ENCODE peak calls at places on chromosome 11, in five cellular contexts. V is colonic mucosa; S is CD8-positive, alpha-beta T cell; H is A673; I is heart right ventricle. M is an unnamed sample. For H3K4me1, the result is how much of the 10 kb centered on the place peaks cover.

GRCh38 chr11:13221722-13222121 is 55.9 kb upstream of the BMAL1 start:
- DNase-seq in V (no peak), S (no peak), H (peak), I (no peak), M (no peak)

GRCh38 chr11:65651589-65652510 is 10.9 kb downstream of the RELA start:
- DNase-seq in V (peak), S (no peak), H (no peak), I (no peak), M (peak)

GRCh38 chr11:94493146-94493442 is 550 bp downstream of the MRE11 start:
- DNase-seq in V (no peak), S (no peak), H (no peak), I (no peak), M (no peak)

GRCh38 chr11:64697663-64698375 is 25.2 kb downstream of the NRXN2 start:
- DNase-seq in V (no peak), S (no peak), H (no peak), I (no peak), M (no peak)

GRCh38 chr11:18633256-18634139 is 644 bp downstream of the SPTY2D1 start:
- DNase-seq in V (peak), S (no peak), H (peak), I (no peak), M (no peak)

GRCh38 chr11:13868710-13869403 is 93.7 kb upstream of the SPON1 start:
- DNase-seq in V (no peak), S (no peak), H (no peak), I (no peak), M (no peak)

GRCh38 chr11:111688028-111688427 is 78.2 kb downstream of the PPP2R1B start:
- DNase-seq in V (no peak), S (no peak), H (no peak), I (no peak), M (no peak)

GRCh38 chr11:110093407-110094297 is 460 bp downstream of the ZC3H12C start:
- DNase-seq in V (peak), S (no peak), H (peak), I (peak), M (peak)

GRCh38 chr11:120649316-120649715 is 137.8 kb downstream of the GRIK4 start:
- DNase-seq in V (no peak), S (no peak), H (no peak), I (no peak), M (no peak)

GRCh38 chr11:8512547-8512946 is 81.5 kb downstream of the STK33 start:
- DNase-seq in V (no peak), S (no peak), H (no peak), I (no peak), M (no peak)

GRCh38 chr11:93843906-93844305 is 6.5 kb downstream of the VSTM5 start:
- DNase-seq in V (no peak), S (no peak), H (no peak), I (no peak), M (no peak)

GRCh38 chr11:110463153-110463552 is 33.4 kb downstream of the FDX1 start:
- DNase-seq in V (peak), S (no peak), H (peak), I (peak), M (peak)

GRCh38 chr11:69109101-69109500 is 46.6 kb upstream of the SMIM38 start:
- DNase-seq in V (no peak), S (no peak), H (no peak), I (no peak), M (no peak)

GRCh38 chr11:130441726-130442125 is 6.7 kb upstream of the ADAMTS15 start:
- DNase-seq in V (no peak), S (no peak), H (no peak), I (no peak), M (no peak)

GRCh38 chr11:130442728-130443127 is 5.7 kb upstream of the ADAMTS15 start:
- DNase-seq in V (no peak), S (no peak), H (no peak), I (no peak), M (no peak)

GRCh38 chr11:130437848-130438247 is 9.4 kb upstream of the ADAMTS8 start:
- DNase-seq in V (no peak), S (no peak), H (no peak), I (no peak), M (no peak)

GRCh38 chr11:130439160-130439519 is 9.3 kb upstream of the ADAMTS15 start:
- DNase-seq in V (no peak), S (no peak), H (no peak), I (no peak), M (no peak)

DNA sequence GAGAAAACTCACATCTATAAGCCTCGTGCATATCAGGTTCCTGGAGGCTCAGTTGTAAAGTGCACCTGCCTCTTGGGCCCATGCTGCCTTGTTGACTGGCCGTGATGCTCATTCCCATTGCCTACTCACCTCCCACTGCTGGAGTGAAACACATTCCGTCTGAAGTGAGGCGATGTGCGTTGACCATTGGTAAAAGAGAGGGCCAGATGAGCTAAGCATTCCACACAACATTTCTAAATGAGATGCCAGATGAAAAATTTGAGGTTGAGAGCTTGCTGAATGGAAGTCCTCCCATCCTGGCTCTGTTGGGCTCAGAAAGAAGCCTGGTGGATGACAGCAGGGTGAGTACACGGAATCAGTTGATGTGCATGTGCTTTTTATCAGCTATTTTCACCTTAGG is 8.6 kb upstream of the ADAMTS15 start:
- DNase-seq in V (no peak), S (no peak), H (no peak), I (no peak), M (no peak)
- H3K4me3 ChIP-seq in V (no peak), S (no peak), H (no peak), I (no peak), M (no peak)

GRCh38 chr11:128551641-128552335 is 35.6 kb downstream of the ETS1 start:
- DNase-seq in V (no peak), S (no peak), H (no peak), I (no peak), M (no peak)

GRCh38 chr11:128550967-128551522 is 36.3 kb downstream of the ETS1 start:
- DNase-seq in V (no peak), S (no peak), H (no peak), I (no peak), M (no peak)

GRCh38 chr11:128548655-128549255 is 38.6 kb downstream of the ETS1 start:
- DNase-seq in V (peak), S (no peak), H (no peak), I (peak), M (peak)

GRCh38 chr11:128549256-128549944 is 38.0 kb downstream of the ETS1 start:
- DNase-seq in V (no peak), S (no peak), H (no peak), I (peak), M (no peak)

DNA sequence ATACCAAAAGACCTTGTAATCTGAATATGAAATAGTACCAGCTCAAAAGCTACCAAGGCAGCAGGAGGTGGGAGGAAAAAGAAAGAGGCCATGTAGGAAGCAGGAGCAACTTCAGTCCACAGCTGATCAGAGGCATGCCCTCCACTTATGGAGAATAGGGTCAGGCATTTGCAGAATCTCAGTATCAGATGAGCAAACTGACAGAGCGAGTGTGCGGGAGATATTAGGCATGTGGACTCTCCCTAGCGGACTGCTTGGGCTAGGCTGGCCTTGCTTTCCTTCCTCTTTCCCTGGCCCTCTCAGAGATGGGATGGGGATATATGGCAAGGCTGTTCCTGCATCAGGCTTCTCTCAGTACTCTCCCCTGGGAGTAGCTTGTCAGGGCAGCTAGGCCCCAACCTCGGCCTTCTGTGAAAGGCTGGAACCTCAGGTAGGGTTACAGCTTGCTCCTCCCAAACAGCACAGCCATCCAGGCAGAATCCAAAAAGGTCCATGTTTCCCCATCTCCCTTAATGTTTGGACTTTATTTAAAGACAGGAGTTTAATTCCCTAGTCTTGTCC is 37.0 kb downstream of the ETS1 start:
- DNase-seq in V (no peak), S (no peak), H (no peak), I (no peak), M (no peak)
- H3K4me1 ChIP-seq in V (under half), S (half or more), H (under half), I (under half), M (under half)

GRCh38 chr11:71190551-71190950 is 61.8 kb downstream of the SHANK2 start:
- DNase-seq in V (no peak), S (no peak), H (no peak), I (no peak), M (no peak)

GRCh38 chr11:71194702-71195101 is 57.7 kb downstream of the SHANK2 start:
- DNase-seq in V (peak), S (no peak), H (no peak), I (no peak), M (no peak)

GRCh38 chr11:71191201-71191600 is 61.2 kb downstream of the SHANK2 start:
- DNase-seq in V (no peak), S (no peak), H (no peak), I (no peak), M (no peak)

GRCh38 chr11:71193431-71193830 is 58.9 kb downstream of the SHANK2 start:
- DNase-seq in V (no peak), S (no peak), H (no peak), I (no peak), M (no peak)

GRCh38 chr11:71192629-71193028 is 59.7 kb downstream of the SHANK2 start:
- DNase-seq in V (no peak), S (no peak), H (no peak), I (no peak), M (no peak)
- TF ChIP-seq CTCF in V (no peak), S (no peak), H (no peak), I (no peak), M (no peak)

GRCh38 chr11:132941761-132942160 is 590.5 kb downstream of the OPCML start:
- DNase-seq in V (no peak), S (no peak), H (peak), I (no peak), M (no peak)

GRCh38 chr11:132942611-132943324 is 589.5 kb downstream of the OPCML start:
- DNase-seq in V (no peak), S (no peak), H (no peak), I (no peak), M (no peak)

GRCh38 chr11:132944557-132944920 is 587.8 kb downstream of the OPCML start:
- DNase-seq in V (no peak), S (no peak), H (no peak), I (no peak), M (no peak)

GRCh38 chr11:132943737-132944556 is 588.4 kb downstream of the OPCML start:
- DNase-seq in V (no peak), S (no peak), H (peak), I (no peak), M (no peak)

DNA sequence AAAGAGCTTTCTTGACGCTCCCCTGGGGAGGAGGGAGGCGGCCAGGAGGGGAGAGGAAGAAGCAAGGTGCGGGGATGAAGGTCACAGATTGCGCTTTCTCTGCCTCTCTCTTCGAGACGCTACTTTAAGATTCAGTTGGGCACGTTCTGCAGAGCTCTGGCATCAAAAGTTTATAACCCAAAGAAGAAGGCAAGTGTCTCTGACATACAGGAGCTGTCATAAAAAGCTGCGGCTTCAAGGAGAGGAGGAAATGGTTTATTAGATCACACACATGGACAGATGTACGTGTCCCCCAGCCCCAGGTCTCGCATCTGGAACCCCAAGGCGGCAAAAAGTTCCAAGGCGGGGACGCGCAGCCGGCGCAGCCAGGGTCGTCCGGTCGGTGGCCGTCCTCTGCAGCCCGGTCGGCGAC is 589.0 kb downstream of the OPCML start:
- DNase-seq in V (no peak), S (no peak), H (no peak), I (no peak), M (no peak)
- H3K4me3 ChIP-seq in V (no peak), S (no peak), H (peak), I (no peak), M (no peak)